ENCODE peak calls at places on chromosomes 3 and 15, in ten cellular contexts. One of them, this sample, is unnamed.

GRCh38 chr3:29195055-29195454 is 85.8 kb upstream of the RBMS3 start:
- DNase-seq in T1000: no peak
- DNase-seq in GM12878: no peak
- DNase-seq in AML-193: no peak
- DNase-seq in GF-D8: no peak
- DNase-seq in uterus: no peak
- DNase-seq in NCI-H774: no peak
- DNase-seq in AG20443: no peak
- DNase-seq in AG04450: no peak
- DNase-seq in GM04504: no peak
- DNase-seq in this sample: no peak

GRCh38 chr3:132550579-132551305 is 46.3 kb upstream of the ACKR4 start:
- DNase-seq in GM12878: no peak
- DNase-seq in AG20443: no peak
- DNase-seq in AG04450: no peak
- DNase-seq in GF-D8: peak
- DNase-seq in GM04504: no peak
- DNase-seq in uterus: no peak
- DNase-seq in NCI-H774: no peak
- DNase-seq in T1000: no peak
- DNase-seq in AML-193: no peak
- DNase-seq in this sample: no peak

GRCh38 chr15:66293419-66294156 is at the start of gene DIS3L:
- DNase-seq in GF-D8: peak
- DNase-seq in NCI-H774: peak
- DNase-seq in AML-193: peak
- DNase-seq in AG04450: no peak
- DNase-seq in T1000: peak
- DNase-seq in GM12878: peak
- DNase-seq in AG20443: peak
- DNase-seq in uterus: peak
- DNase-seq in GM04504: no peak
- DNase-seq in this sample: no peak

GRCh38 chr3:169660709-169661566 is 2.6 kb downstream of the MECOM start:
- DNase-seq in AG20443: no peak
- DNase-seq in T1000: no peak
- DNase-seq in uterus: no peak
- DNase-seq in NCI-H774: no peak
- DNase-seq in GF-D8: no peak
- DNase-seq in AG04450: no peak
- DNase-seq in GM04504: no peak
- DNase-seq in GM12878: no peak
- DNase-seq in AML-193: no peak
- DNase-seq in this sample: no peak

GRCh38 chr3:125367403-125368230 is 7.5 kb downstream of the ZNF148 start:
- DNase-seq in GM04504: no peak
- DNase-seq in AG20443: peak
- DNase-seq in AML-193: no peak
- DNase-seq in GF-D8: no peak
- DNase-seq in NCI-H774: no peak
- DNase-seq in GM12878: no peak
- DNase-seq in AG04450: no peak
- DNase-seq in T1000: no peak
- DNase-seq in uterus: no peak
- DNase-seq in this sample: no peak

GRCh38 chr3:138148503-138148902 is 16.3 kb upstream of the A4GNT start:
- DNase-seq in uterus: no peak
- DNase-seq in T1000: no peak
- DNase-seq in AG04450: no peak
- DNase-seq in GM04504: no peak
- DNase-seq in GM12878: no peak
- DNase-seq in GF-D8: peak
- DNase-seq in NCI-H774: no peak
- DNase-seq in AML-193: no peak
- DNase-seq in AG20443: no peak
- DNase-seq in this sample: no peak

GRCh38 chr3:28000608-28001007 is 240.8 kb upstream of the CMC1 start:
- DNase-seq in GM04504: no peak
- DNase-seq in uterus: no peak
- DNase-seq in AML-193: no peak
- DNase-seq in T1000: no peak
- DNase-seq in GF-D8: no peak
- DNase-seq in GM12878: no peak
- DNase-seq in NCI-H774: no peak
- DNase-seq in AG20443: no peak
- DNase-seq in AG04450: no peak
- DNase-seq in this sample: no peak

GRCh38 chr3:53881691-53882593 is at the start of gene ACTR8:
- DNase-seq in GF-D8: peak
- DNase-seq in AG04450: peak
- DNase-seq in NCI-H774: peak
- DNase-seq in AML-193: peak
- DNase-seq in uterus: peak
- DNase-seq in T1000: peak
- DNase-seq in AG20443: peak
- DNase-seq in GM12878: peak
- DNase-seq in GM04504: peak
- DNase-seq in this sample: no peak

GRCh38 chr3:172892158-172892557 is 141.6 kb downstream of the ECT2 start:
- DNase-seq in T1000: peak
- DNase-seq in GM04504: peak
- DNase-seq in GF-D8: no peak
- DNase-seq in NCI-H774: no peak
- DNase-seq in uterus: no peak
- DNase-seq in GM12878: no peak
- DNase-seq in AML-193: no peak
- DNase-seq in AG04450: no peak
- DNase-seq in AG20443: peak
- DNase-seq in this sample: peak